ENCODE peak calls at places on chromosomes 4 and X, in seven cellular contexts. O is GM12878, E is H1, A is GM12891, L is SK-N-SH, R is K562, I is HepG2. B is an unnamed sample.

GRCh38 chrX:86369847-86370630 is 221.8 kb downstream of the DACH2 start:
- DNase-seq in O (no peak), E (no peak), A (no peak), L (no peak), R (no peak), I (peak), B (no peak)

GRCh38 chr4:120443111-120443510 is 376.5 kb upstream of the MAD2L1 start:
- DNase-seq in O (no peak), E (no peak), A (no peak), L (no peak), R (no peak), I (no peak), B (no peak)

GRCh38 chrX:15293471-15293870 is 22.0 kb downstream of the ASB11 start:
- DNase-seq in O (no peak), E (no peak), A (no peak), L (no peak), R (no peak), I (no peak), B (no peak)

GRCh38 chr4:148575577-148575976 is 133.4 kb upstream of the NR3C2 start:
- DNase-seq in O (no peak), E (no peak), A (no peak), L (no peak), R (no peak), I (no peak), B (no peak)

GRCh38 chr4:107997001-107997788 is 7.5 kb downstream of the HADH start:
- DNase-seq in O (no peak), E (no peak), A (no peak), L (no peak), R (no peak), I (no peak), B (no peak)

GRCh38 chr4:80266267-80266901 is at the start of gene FGF5:
- DNase-seq in O (no peak), E (peak), A (no peak), L (peak), R (peak), I (no peak), B (peak)

GRCh38 chrX:133495464-133496391 is 80.4 kb upstream of the GPC4 start:
- DNase-seq in O (no peak), E (no peak), A (no peak), L (no peak), R (no peak), I (no peak), B (no peak)

GRCh38 chrX:114717921-114718320 is 134.0 kb downstream of the HTR2C start:
- DNase-seq in O (no peak), E (peak), A (no peak), L (peak), R (peak), I (no peak), B (no peak)

GRCh38 chrX:72306085-72306801 is 529 bp upstream of the CITED1 start:
- DNase-seq in O (no peak), E (peak), A (no peak), L (peak), R (peak), I (no peak), B (no peak)

GRCh38 chrX:139429913-139430312 is 100.6 kb upstream of the F9 start:
- DNase-seq in O (no peak), E (no peak), A (no peak), L (no peak), R (no peak), I (no peak), B (no peak)

GRCh38 chrX:2696698-2697215 is 5.7 kb downstream of the CD99 start:
- DNase-seq in O (peak), E (no peak), A (peak), L (no peak), R (no peak), I (no peak), B (no peak)

DNA sequence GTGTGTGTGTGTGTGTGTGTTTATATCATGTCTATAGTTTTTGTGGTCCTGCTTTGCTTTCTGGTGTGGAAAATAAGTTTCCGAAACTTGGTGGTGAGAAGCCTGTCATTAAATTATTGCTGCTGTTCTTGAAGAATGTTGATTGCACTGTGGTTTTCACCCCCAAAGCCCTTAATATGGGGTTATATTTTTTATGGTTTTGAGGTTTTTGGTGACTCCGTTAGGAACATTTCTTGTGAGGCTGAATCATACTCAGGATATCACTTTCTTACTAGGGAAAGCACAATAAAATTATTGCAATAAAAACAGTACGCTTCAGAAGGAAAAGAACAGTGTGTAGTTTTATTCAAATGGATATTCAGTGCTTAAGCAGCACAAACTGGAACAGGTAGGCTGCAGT is 539.1 kb upstream of the MAGEB18 start:
- DNase-seq in O (no peak), E (no peak), A (no peak), L (no peak), R (no peak), I (no peak), B (no peak)
- TF ChIP-seq TAF1 in O (no peak), E (no peak), A (no peak), L (no peak), R (no peak), I (no peak), B (no peak)

GRCh38 chr4:57114973-57115372 is 4.8 kb upstream of the IGFBP7 start:
- DNase-seq in O (no peak), E (no peak), A (no peak), L (no peak), R (no peak), I (no peak), B (no peak)

GRCh38 chr4:57122959-57123358 is 12.8 kb upstream of the IGFBP7 start:
- DNase-seq in O (no peak), E (no peak), A (no peak), L (no peak), R (no peak), I (no peak), B (no peak)

GRCh38 chr4:57124145-57124544 is 14.0 kb upstream of the IGFBP7 start:
- DNase-seq in O (no peak), E (no peak), A (no peak), L (peak), R (no peak), I (no peak), B (no peak)

GRCh38 chr4:57116245-57116644 is 6.1 kb upstream of the IGFBP7 start:
- DNase-seq in O (no peak), E (no peak), A (no peak), L (peak), R (no peak), I (no peak), B (no peak)

GRCh38 chr4:57119054-57119651 is 9.0 kb upstream of the IGFBP7 start:
- DNase-seq in O (no peak), E (no peak), A (no peak), L (no peak), R (no peak), I (no peak), B (no peak)
- TF ChIP-seq TAF1 in O (no peak), E (no peak), A (no peak), L (no peak), R (no peak), I (no peak), B (no peak)

DNA sequence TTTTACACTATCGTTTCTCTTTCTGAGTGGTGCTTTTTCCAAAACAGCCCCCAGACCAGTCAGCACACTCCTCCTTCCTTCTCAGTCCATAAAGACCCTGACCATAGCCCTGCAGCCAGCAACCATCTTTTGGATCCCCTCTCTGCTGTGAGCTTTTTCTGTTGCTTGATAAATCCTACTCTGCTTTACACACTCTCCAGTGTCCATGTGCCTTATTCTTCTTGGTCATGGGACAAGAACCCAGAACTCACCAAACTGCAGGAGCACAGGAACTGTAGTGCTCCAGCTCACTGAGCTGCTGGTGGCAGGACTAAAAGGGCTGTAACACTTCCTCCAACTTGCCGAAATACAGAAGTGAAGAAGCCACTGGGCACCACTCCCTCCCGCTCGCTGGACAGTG is 32.5 kb downstream of the COX18 start:
- DNase-seq in O (no peak), E (no peak), A (no peak), L (no peak), R (no peak), I (no peak), B (no peak)
- TF ChIP-seq TAF1 in O (no peak), E (no peak), A (no peak), L (no peak), R (no peak), I (no peak), B (no peak)

GRCh38 chr4:122652379-122652778 is 31.5 kb upstream of the IL21 start:
- DNase-seq in O (no peak), E (no peak), A (peak), L (peak), R (peak), I (peak), B (no peak)
- TF ChIP-seq TAF1 in O (no peak), E (no peak), A (no peak), L (no peak), R (no peak), I (no peak), B (no peak)

DNA sequence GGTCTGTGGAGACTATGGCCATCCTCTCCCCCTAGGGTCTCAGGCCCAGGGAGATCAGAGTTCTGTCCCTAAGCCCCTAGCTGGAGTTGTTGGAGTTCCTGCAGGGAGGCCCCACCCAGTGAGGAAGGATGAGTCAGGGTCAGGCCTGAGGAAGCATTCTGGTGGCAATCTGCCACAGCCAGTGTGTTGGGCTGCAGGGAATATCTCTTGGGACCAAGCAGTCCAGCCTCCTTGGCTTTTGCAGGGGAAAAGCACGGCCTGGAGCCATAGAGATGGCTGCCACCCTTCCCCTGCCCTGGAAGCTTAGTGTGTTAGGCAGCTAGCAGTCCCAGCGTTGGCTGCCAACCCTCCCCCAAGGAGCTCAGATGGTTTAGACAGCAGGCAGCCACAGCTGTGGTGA is 202.4 kb downstream of the RTL9 start:
- DNase-seq in O (no peak), E (no peak), A (no peak), L (no peak), R (no peak), I (no peak), B (no peak)
- TF ChIP-seq TAF1 in O (no peak), E (no peak), A (no peak), L (no peak), R (no peak), I (no peak), B (no peak)

B was measured in GM12892.